ENCODE peak calls at places on chromosomes 13 and 19, in four cellular contexts. I is GM12878, B is K562, C is HepG2. V is an unnamed sample.

GRCh38 chr13:86174632-86175031 is 375.4 kb upstream of the SLITRK6 start:
- DNase-seq in I (no peak), C (no peak), B (no peak), V (no peak)

GRCh38 chr13:80376554-80376953 is 35.6 kb upstream of the SPRY2 start:
- DNase-seq in B (no peak), C (no peak), I (no peak), V (no peak)

GRCh38 chr19:54312436-54313362 is at the start of gene LILRA5:
- DNase-seq in B (no peak), I (no peak), C (no peak), V (no peak)

GRCh38 chr13:49340161-49340560 is 92.4 kb downstream of the CDADC1 start:
- DNase-seq in B (no peak), I (no peak), C (no peak), V (no peak)

GRCh38 chr19:58544591-58545285 is 874 bp downstream of the TRIM28 start:
- DNase-seq in I (no peak), C (no peak), B (peak; percentile 92), V (peak; percentile 47)

GRCh38 chr13:94028234-94029145 is 451.0 kb downstream of the DCT start:
- DNase-seq in I (no peak), C (peak; percentile 9), B (no peak), V (no peak)

GRCh38 chr19:46288896-46289588 is 7.8 kb upstream of the HIF3A start:
- DNase-seq in I (no peak), C (peak; percentile 36), B (no peak), V (peak; percentile 82)

GRCh38 chr19:13962738-13963602 is 10.7 kb downstream of the DCAF15 start:
- DNase-seq in C (no peak), I (no peak), B (no peak), V (peak; percentile 60)

GRCh38 chr19:57241181-57241580 is 749 bp downstream of the ZNF805 start:
- DNase-seq in I (no peak), B (no peak), C (peak; percentile 12), V (peak; percentile 37)

GRCh38 chr19:30754162-30754561 is 382.0 kb downstream of the ZNF536 start:
- DNase-seq in B (no peak), C (no peak), I (no peak), V (no peak)

GRCh38 chr13:113744197-113745000 is 14.6 kb upstream of the TMEM255B start:
- DNase-seq in B (no peak), I (no peak), C (no peak), V (no peak)

GRCh38 chr13:54574791-54575190 is 1546.2 kb downstream of the OLFM4 start:
- DNase-seq in I (no peak), B (no peak), C (no peak), V (no peak)

GRCh38 chr13:110980921-110981320 is 66.1 kb upstream of the ANKRD10 start:
- DNase-seq in C (no peak), B (no peak), I (no peak), V (no peak)

GRCh38 chr13:39918837-39919236 is 263.4 kb downstream of the COG6 start:
- DNase-seq in C (no peak), B (no peak), I (no peak), V (no peak)
- TF ChIP-seq CEBPB in C (no peak), B (no peak), I (no peak), V (no peak)

GRCh38 chr19:49064029-49064629 is 489 bp downstream of the NTF4 start:
- DNase-seq in B (no peak), C (no peak), I (no peak), V (no peak)
- TF ChIP-seq MXI1 in B (no peak), C (no peak), I (no peak), V (no peak)

GRCh38 chr19:40256511-40256910 is 28.6 kb downstream of the AKT2 start:
- DNase-seq in C (no peak), B (no peak), I (no peak), V (no peak)
- TF ChIP-seq CEBPB in C (no peak), B (no peak), I (no peak), V (no peak)

DNA sequence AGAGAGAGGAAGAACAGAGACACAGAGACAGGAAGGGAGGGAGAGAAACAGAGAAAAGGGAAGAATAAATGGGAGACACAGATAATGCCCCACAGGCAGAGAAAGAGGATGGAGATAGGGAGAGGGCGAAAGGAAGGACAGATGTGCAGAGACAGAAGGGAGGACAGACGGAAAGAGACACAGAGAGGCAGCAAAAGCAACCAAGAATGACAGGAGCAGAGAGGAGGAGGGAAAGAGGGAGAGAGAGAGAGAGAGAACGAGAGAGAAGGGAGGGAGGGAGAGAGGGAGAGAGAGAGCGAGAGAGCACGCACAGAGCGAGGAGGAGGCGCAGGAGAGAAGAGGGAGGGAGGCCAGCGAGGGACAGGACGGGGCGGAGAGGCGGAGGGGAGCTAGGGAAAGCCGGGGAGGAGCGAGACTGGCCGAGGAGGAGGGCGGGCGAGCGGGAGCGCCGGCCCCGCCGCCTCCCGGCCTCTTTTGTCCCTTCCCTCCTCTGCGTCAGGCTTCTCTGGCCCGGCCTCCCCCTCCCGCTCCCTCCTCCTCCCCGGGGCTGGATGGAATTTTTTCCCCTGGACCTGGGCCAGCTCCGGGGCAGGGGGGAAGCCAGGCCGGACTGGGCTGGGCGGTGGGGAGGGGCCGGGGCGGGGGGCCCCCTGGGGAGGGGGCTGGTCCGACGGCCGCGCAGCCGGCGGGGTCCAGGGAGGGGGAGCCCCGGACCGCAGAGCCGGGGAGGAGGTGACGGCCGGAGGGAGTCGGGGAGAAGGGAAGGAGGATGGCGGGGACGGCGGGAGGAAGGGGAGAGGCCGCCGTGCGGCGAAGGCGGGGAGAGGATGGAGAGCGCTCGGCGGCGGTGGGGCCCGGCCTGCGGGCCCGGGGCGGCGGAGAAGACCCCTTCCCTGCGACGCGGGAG is 4.2 kb upstream of the SPACA6 start:
- DNase-seq in I (no peak), C (peak; percentile 61), B (peak; percentile 79), V (peak; percentile 95)
- TF ChIP-seq MXI1 in I (no peak), C (no peak), B (no peak), V (no peak)

GRCh38 chr19:35347171-35347929 is at the start of gene FFAR1:
- DNase-seq in C (no peak), B (peak; percentile 13), I (peak; percentile 96), V (no peak)
- TF ChIP-seq CEBPB in C (no peak), B (peak; percentile 82), I (peak; percentile 95), V (no peak)

GRCh38 chr19:35498220-35498619 is 8.0 kb upstream of the KRTDAP start:
- DNase-seq in B (no peak), C (no peak), I (no peak), V (no peak)

GRCh38 chr19:35501684-35502083 is 11.4 kb upstream of the KRTDAP start:
- DNase-seq in B (no peak), C (no peak), I (no peak), V (no peak)

GRCh38 chr19:35498984-35499383 is 8.7 kb upstream of the KRTDAP start:
- DNase-seq in I (no peak), B (no peak), C (no peak), V (no peak)

GRCh38 chr19:35502751-35503150 is 10.7 kb downstream of the DMKN start:
- DNase-seq in I (no peak), B (no peak), C (no peak), V (no peak)

GRCh38 chr19:35500611-35501010 is 10.3 kb upstream of the KRTDAP start:
- DNase-seq in C (no peak), I (no peak), B (no peak), V (no peak)
- TF ChIP-seq MXI1 in C (no peak), I (no peak), B (no peak), V (no peak)

GRCh38 chr13:40813662-40814454 is 24.4 kb downstream of the SLC25A15 start:
- DNase-seq in I (no peak), B (peak; percentile 26), C (peak; percentile 30), V (peak; percentile 34)
- TF ChIP-seq CEBPB in I (no peak), B (no peak), C (no peak), V (no peak)

GRCh38 chr19:3275583-3276340 is 51.3 kb downstream of the CELF5 start:
- DNase-seq in C (peak; percentile 77), B (peak; percentile 100), I (peak; percentile 23), V (peak; percentile 60)
- TF ChIP-seq MXI1 in C (no peak), B (no peak), I (no peak), V (no peak)